ENCODE peak calls at places on chromosome 15, in seven cellular contexts. F, V, R, Q, M, Y and P are unnamed samples.

GRCh38 chr15:78695046-78695671 is 54.1 kb upstream of the CHRNB4 start:
- DNase-seq in F (no peak), V (no peak), R (no peak), Q (no peak), M (no peak), Y (no peak), P (no peak)

GRCh38 chr15:89127054-89127702 is 38.9 kb downstream of the ABHD2 start:
- DNase-seq in F (no peak), V (no peak), R (peak), Q (no peak), M (no peak), Y (no peak), P (peak)

GRCh38 chr15:78979456-78980320 is 34.8 kb upstream of the CTSH start:
- DNase-seq in F (peak), V (peak), R (peak), Q (peak), M (peak), Y (peak), P (no peak)

GRCh38 chr15:60673918-60674558 is 195.1 kb upstream of the ICE2 start:
- DNase-seq in F (peak), V (peak), R (peak), Q (no peak), M (no peak), Y (no peak), P (no peak)

GRCh38 chr15:29616512-29616911 is 205.8 kb downstream of the TJP1 start:
- DNase-seq in F (no peak), V (no peak), R (no peak), Q (no peak), M (no peak), Y (no peak), P (no peak)

GRCh38 chr15:67840747-67841634 is 1.1 kb upstream of the RNU6-1 start:
- DNase-seq in F (no peak), V (no peak), R (peak), Q (no peak), M (no peak), Y (no peak), P (no peak)

GRCh38 chr15:43903864-43904290 is 77.1 kb downstream of the WDR76 start:
- DNase-seq in F (peak), V (peak), R (peak), Q (peak), M (peak), Y (peak), P (no peak)

GRCh38 chr15:81939604-81940440 is 106.0 kb downstream of the MEX3B start:
- DNase-seq in F (peak), V (no peak), R (peak), Q (peak), M (no peak), Y (no peak), P (no peak)

GRCh38 chr15:72231847-72232461 is 964 bp upstream of the PKM start:
- DNase-seq in F (peak), V (peak), R (peak), Q (no peak), M (peak), Y (peak), P (peak)

GRCh38 chr15:65641723-65642475 is 20.2 kb downstream of the SLC24A1 start:
- DNase-seq in F (no peak), V (no peak), R (no peak), Q (no peak), M (no peak), Y (no peak), P (no peak)

GRCh38 chr15:87939838-87940457 is 316.6 kb downstream of the NTRK3 start:
- DNase-seq in F (no peak), V (no peak), R (no peak), Q (no peak), M (no peak), Y (no peak), P (no peak)

GRCh38 chr15:67882487-67883227 is 42.8 kb upstream of the RNU6-1 start:
- DNase-seq in F (peak), V (no peak), R (no peak), Q (no peak), M (no peak), Y (no peak), P (no peak)